ENCODE peak calls at places on chromosomes 5 and 9, in eight cellular contexts. One of them, this sample, is unnamed. For H3K9me3 and H3K27me3, the result is how much of the 10 kb centered on the place peaks cover.

GRCh38 chr5:131634666-131634995 is 398 bp downstream of the RAPGEF6 start:
- DNase-seq in psoas muscle: no peak
- DNase-seq in CD8-positive, alpha-beta T cell: peak
- DNase-seq in stomach: peak
- DNase-seq in SK-N-SH: peak
- DNase-seq in breast epithelium: peak
- DNase-seq in heart left ventricle: no peak
- DNase-seq in ovary: no peak
- DNase-seq in this sample: no peak

GRCh38 chr5:32909207-32909606 is 198.1 kb downstream of the NPR3 start:
- DNase-seq in stomach: no peak
- DNase-seq in heart left ventricle: no peak
- DNase-seq in ovary: no peak
- DNase-seq in SK-N-SH: no peak
- DNase-seq in CD8-positive, alpha-beta T cell: no peak
- DNase-seq in psoas muscle: no peak
- DNase-seq in breast epithelium: no peak
- DNase-seq in this sample: no peak

GRCh38 chr9:133534346-133535284 is at the start of gene ADAMTSL2:
- DNase-seq in psoas muscle: peak
- DNase-seq in stomach: peak
- DNase-seq in ovary: peak
- DNase-seq in SK-N-SH: peak
- DNase-seq in breast epithelium: no peak
- DNase-seq in CD8-positive, alpha-beta T cell: peak
- DNase-seq in heart left ventricle: peak
- DNase-seq in this sample: no peak

GRCh38 chr9:109934499-109935214 is 154.7 kb downstream of the PALM2AKAP2 start:
- DNase-seq in psoas muscle: no peak
- DNase-seq in heart left ventricle: no peak
- DNase-seq in stomach: no peak
- DNase-seq in CD8-positive, alpha-beta T cell: no peak
- DNase-seq in breast epithelium: no peak
- DNase-seq in ovary: no peak
- DNase-seq in SK-N-SH: no peak
- DNase-seq in this sample: no peak

GRCh38 chr9:112894699-112895098 is 4.0 kb upstream of the SLC46A2 start:
- DNase-seq in CD8-positive, alpha-beta T cell: no peak
- DNase-seq in psoas muscle: no peak
- DNase-seq in stomach: no peak
- DNase-seq in heart left ventricle: no peak
- DNase-seq in breast epithelium: no peak
- DNase-seq in ovary: no peak
- DNase-seq in SK-N-SH: no peak
- DNase-seq in this sample: no peak

GRCh38 chr5:90000351-90000750 is 409.2 kb downstream of the CETN3 start:
- DNase-seq in heart left ventricle: no peak
- DNase-seq in SK-N-SH: no peak
- DNase-seq in CD8-positive, alpha-beta T cell: no peak
- DNase-seq in stomach: no peak
- DNase-seq in ovary: no peak
- DNase-seq in breast epithelium: no peak
- DNase-seq in psoas muscle: no peak
- DNase-seq in this sample: no peak

GRCh38 chr9:35905912-35906679 is at the start of gene HRCT1:
- DNase-seq in CD8-positive, alpha-beta T cell: no peak
- DNase-seq in stomach: peak
- DNase-seq in breast epithelium: peak
- DNase-seq in psoas muscle: peak
- DNase-seq in SK-N-SH: no peak
- DNase-seq in ovary: peak
- DNase-seq in heart left ventricle: peak
- DNase-seq in this sample: peak

GRCh38 chr5:117888688-117889087 is 1099.7 kb downstream of the DTWD2 start:
- DNase-seq in SK-N-SH: no peak
- DNase-seq in stomach: no peak
- DNase-seq in breast epithelium: no peak
- DNase-seq in psoas muscle: no peak
- DNase-seq in ovary: no peak
- DNase-seq in heart left ventricle: no peak
- DNase-seq in CD8-positive, alpha-beta T cell: no peak
- DNase-seq in this sample: no peak

GRCh38 chr5:98963019-98963418 is 34.2 kb upstream of the CHD1 start:
- DNase-seq in heart left ventricle: no peak
- DNase-seq in CD8-positive, alpha-beta T cell: no peak
- DNase-seq in stomach: no peak
- DNase-seq in psoas muscle: no peak
- DNase-seq in breast epithelium: no peak
- DNase-seq in SK-N-SH: no peak
- DNase-seq in ovary: no peak
- DNase-seq in this sample: no peak

GRCh38 chr5:147965712-147966111 is 59.4 kb upstream of the C5orf46 start:
- DNase-seq in psoas muscle: no peak
- DNase-seq in SK-N-SH: no peak
- DNase-seq in breast epithelium: no peak
- DNase-seq in heart left ventricle: no peak
- DNase-seq in ovary: no peak
- DNase-seq in stomach: no peak
- DNase-seq in CD8-positive, alpha-beta T cell: no peak
- DNase-seq in this sample: no peak

GRCh38 chr9:89718635-89719034 is 113.8 kb downstream of the GADD45G start:
- DNase-seq in ovary: no peak
- DNase-seq in heart left ventricle: no peak
- DNase-seq in psoas muscle: no peak
- DNase-seq in breast epithelium: no peak
- DNase-seq in stomach: no peak
- DNase-seq in CD8-positive, alpha-beta T cell: no peak
- DNase-seq in SK-N-SH: no peak
- DNase-seq in this sample: no peak

GRCh38 chr5:87137280-87137679 is 130.4 kb upstream of the RASA1 start:
- DNase-seq in heart left ventricle: peak
- DNase-seq in SK-N-SH: no peak
- DNase-seq in stomach: no peak
- DNase-seq in CD8-positive, alpha-beta T cell: no peak
- DNase-seq in breast epithelium: no peak
- DNase-seq in ovary: no peak
- DNase-seq in psoas muscle: peak
- DNase-seq in this sample: no peak

DNA sequence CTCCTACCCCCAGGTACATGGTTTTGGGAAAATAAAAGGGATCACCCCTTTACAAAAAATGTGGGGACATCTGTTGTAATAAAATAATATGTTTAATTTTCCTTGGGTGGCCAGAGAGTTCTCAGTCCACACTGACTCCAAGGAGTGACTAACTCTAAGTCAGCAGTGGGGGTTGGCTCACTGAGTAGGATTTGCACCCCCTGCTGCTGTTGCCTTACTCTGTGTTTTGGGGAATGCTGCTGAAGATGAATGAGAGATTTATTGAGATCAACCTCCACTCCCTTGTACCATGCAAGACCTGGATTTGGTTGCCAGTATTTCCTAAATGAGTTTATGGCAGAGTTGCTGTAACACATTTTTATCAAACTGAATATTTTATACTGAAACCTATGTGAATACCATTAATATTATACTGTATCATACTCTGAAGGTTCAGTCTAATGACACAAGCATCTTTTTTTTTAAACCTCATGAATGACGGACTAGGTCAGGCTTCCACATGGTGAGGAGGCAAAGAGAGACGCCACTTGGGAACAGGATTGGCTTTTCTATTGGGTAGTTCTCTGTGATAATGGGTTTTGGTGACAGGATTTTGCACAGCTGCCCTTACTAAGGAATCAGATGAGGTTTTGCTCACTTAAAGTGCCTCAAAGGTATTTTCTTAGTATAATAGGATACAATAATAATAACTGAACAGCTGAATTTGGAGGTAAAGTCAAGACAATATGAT is 121.3 kb upstream of the OSMR start:
- DNase-seq in breast epithelium: no peak
- DNase-seq in psoas muscle: no peak
- DNase-seq in stomach: no peak
- DNase-seq in SK-N-SH: no peak
- DNase-seq in CD8-positive, alpha-beta T cell: no peak
- DNase-seq in heart left ventricle: no peak
- DNase-seq in ovary: no peak
- DNase-seq in this sample: no peak
- H3K4me3 ChIP-seq in breast epithelium: no peak
- H3K4me3 ChIP-seq in psoas muscle: no peak
- H3K4me3 ChIP-seq in stomach: no peak
- H3K4me3 ChIP-seq in SK-N-SH: no peak
- H3K4me3 ChIP-seq in CD8-positive, alpha-beta T cell: no peak
- H3K4me3 ChIP-seq in heart left ventricle: no peak
- H3K4me3 ChIP-seq in ovary: no peak
- H3K4me3 ChIP-seq in this sample: no peak

DNA sequence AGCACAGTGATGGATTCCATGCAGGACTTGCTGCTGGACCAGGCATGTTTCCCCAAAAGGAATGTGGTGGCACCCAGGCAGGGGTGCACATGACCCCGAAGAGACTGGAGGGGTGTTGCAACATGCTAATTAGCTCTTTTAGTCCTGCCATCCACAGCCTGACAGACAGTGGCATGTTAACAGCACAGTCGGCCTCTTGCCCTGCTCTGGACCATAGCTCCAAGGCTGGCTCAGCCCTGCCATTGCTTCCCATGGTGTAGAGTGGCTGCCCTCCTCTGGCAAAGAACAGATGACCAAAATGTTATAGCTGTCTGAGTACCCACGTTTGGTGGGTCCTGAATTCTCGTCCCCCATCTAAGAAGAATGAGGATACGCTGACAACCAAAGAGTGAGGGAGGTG is 736.4 kb upstream of the PTPRD start:
- DNase-seq in SK-N-SH: no peak
- DNase-seq in psoas muscle: peak
- DNase-seq in ovary: no peak
- DNase-seq in CD8-positive, alpha-beta T cell: no peak
- DNase-seq in heart left ventricle: no peak
- DNase-seq in stomach: no peak
- DNase-seq in breast epithelium: no peak
- DNase-seq in this sample: no peak
- H3K9me3 ChIP-seq in SK-N-SH: under half
- H3K9me3 ChIP-seq in psoas muscle: under half
- H3K9me3 ChIP-seq in ovary: under half
- H3K9me3 ChIP-seq in CD8-positive, alpha-beta T cell: under half
- H3K9me3 ChIP-seq in heart left ventricle: under half
- H3K9me3 ChIP-seq in stomach: under half
- H3K9me3 ChIP-seq in breast epithelium: under half
- H3K9me3 ChIP-seq in this sample: under half

GRCh38 chr9:136751814-136752213 is 3.5 kb upstream of the LCN6 start:
- DNase-seq in breast epithelium: no peak
- DNase-seq in ovary: no peak
- DNase-seq in stomach: no peak
- DNase-seq in psoas muscle: no peak
- DNase-seq in CD8-positive, alpha-beta T cell: no peak
- DNase-seq in heart left ventricle: no peak
- DNase-seq in SK-N-SH: no peak
- DNase-seq in this sample: no peak
- H3K27me3 ChIP-seq in breast epithelium: under half
- H3K27me3 ChIP-seq in ovary: under half
- H3K27me3 ChIP-seq in stomach: under half
- H3K27me3 ChIP-seq in psoas muscle: under half
- H3K27me3 ChIP-seq in CD8-positive, alpha-beta T cell: under half
- H3K27me3 ChIP-seq in heart left ventricle: under half
- H3K27me3 ChIP-seq in SK-N-SH: under half
- H3K27me3 ChIP-seq in this sample: under half

GRCh38 chr9:19934301-19934868 is 145.5 kb upstream of the SLC24A2 start:
- DNase-seq in stomach: peak
- DNase-seq in SK-N-SH: no peak
- DNase-seq in heart left ventricle: peak
- DNase-seq in breast epithelium: no peak
- DNase-seq in CD8-positive, alpha-beta T cell: no peak
- DNase-seq in ovary: peak
- DNase-seq in psoas muscle: peak
- DNase-seq in this sample: no peak
- H3K4me3 ChIP-seq in stomach: peak
- H3K4me3 ChIP-seq in SK-N-SH: no peak
- H3K4me3 ChIP-seq in heart left ventricle: peak
- H3K4me3 ChIP-seq in breast epithelium: peak
- H3K4me3 ChIP-seq in CD8-positive, alpha-beta T cell: peak
- H3K4me3 ChIP-seq in ovary: peak
- H3K4me3 ChIP-seq in psoas muscle: peak
- H3K4me3 ChIP-seq in this sample: peak

GRCh38 chr5:9838906-9839305 is 208.8 kb upstream of the TAS2R1 start:
- DNase-seq in psoas muscle: no peak
- DNase-seq in stomach: no peak
- DNase-seq in breast epithelium: no peak
- DNase-seq in ovary: no peak
- DNase-seq in heart left ventricle: no peak
- DNase-seq in CD8-positive, alpha-beta T cell: no peak
- DNase-seq in SK-N-SH: no peak
- DNase-seq in this sample: no peak
- H3K9me3 ChIP-seq in psoas muscle: under half
- H3K9me3 ChIP-seq in stomach: under half
- H3K9me3 ChIP-seq in breast epithelium: under half
- H3K9me3 ChIP-seq in ovary: under half
- H3K9me3 ChIP-seq in heart left ventricle: under half
- H3K9me3 ChIP-seq in CD8-positive, alpha-beta T cell: under half
- H3K9me3 ChIP-seq in SK-N-SH: under half
- H3K9me3 ChIP-seq in this sample: under half

DNA sequence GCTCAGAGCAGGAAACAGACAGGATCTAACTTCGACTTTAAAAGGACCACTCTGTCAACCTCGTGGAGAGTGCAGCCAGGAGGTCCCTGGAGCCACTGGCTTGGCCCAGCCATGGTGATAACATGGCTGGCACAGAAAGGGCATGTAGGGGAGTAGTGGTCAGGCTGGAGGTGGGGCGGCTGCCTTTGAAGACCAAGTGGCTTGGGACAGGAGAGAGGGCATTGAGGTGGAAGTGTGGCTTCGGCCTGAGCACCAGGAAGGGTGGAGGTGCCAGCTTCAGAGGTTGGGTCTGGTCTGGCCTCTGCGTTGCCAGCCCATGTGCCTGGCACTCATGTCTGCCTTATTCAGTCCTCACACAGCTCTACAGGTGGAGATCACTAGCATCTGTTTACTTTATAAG is 270.0 kb downstream of the NSG2 start:
- DNase-seq in stomach: no peak
- DNase-seq in heart left ventricle: no peak
- DNase-seq in psoas muscle: no peak
- DNase-seq in ovary: no peak
- DNase-seq in SK-N-SH: no peak
- DNase-seq in breast epithelium: no peak
- DNase-seq in CD8-positive, alpha-beta T cell: no peak
- DNase-seq in this sample: no peak
- H3K27me3 ChIP-seq in stomach: half or more
- H3K27me3 ChIP-seq in heart left ventricle: under half
- H3K27me3 ChIP-seq in psoas muscle: under half
- H3K27me3 ChIP-seq in ovary: under half
- H3K27me3 ChIP-seq in SK-N-SH: under half
- H3K27me3 ChIP-seq in breast epithelium: under half
- H3K27me3 ChIP-seq in CD8-positive, alpha-beta T cell: under half
- H3K27me3 ChIP-seq in this sample: under half

GRCh38 chr9:128983536-128983935 is 36.0 kb downstream of the NUP188 start:
- DNase-seq in heart left ventricle: no peak
- DNase-seq in SK-N-SH: no peak
- DNase-seq in breast epithelium: no peak
- DNase-seq in CD8-positive, alpha-beta T cell: no peak
- DNase-seq in psoas muscle: no peak
- DNase-seq in stomach: no peak
- DNase-seq in ovary: no peak
- DNase-seq in this sample: no peak
- H3K4me3 ChIP-seq in heart left ventricle: no peak
- H3K4me3 ChIP-seq in SK-N-SH: no peak
- H3K4me3 ChIP-seq in breast epithelium: no peak
- H3K4me3 ChIP-seq in CD8-positive, alpha-beta T cell: no peak
- H3K4me3 ChIP-seq in psoas muscle: no peak
- H3K4me3 ChIP-seq in stomach: no peak
- H3K4me3 ChIP-seq in ovary: no peak
- H3K4me3 ChIP-seq in this sample: no peak

GRCh38 chr9:135647897-135648296 is 8.6 kb upstream of the GLT6D1 start:
- DNase-seq in stomach: no peak
- DNase-seq in psoas muscle: no peak
- DNase-seq in breast epithelium: no peak
- DNase-seq in CD8-positive, alpha-beta T cell: no peak
- DNase-seq in ovary: no peak
- DNase-seq in SK-N-SH: no peak
- DNase-seq in heart left ventricle: no peak
- DNase-seq in this sample: no peak
- H3K9me3 ChIP-seq in stomach: half or more
- H3K9me3 ChIP-seq in psoas muscle: under half
- H3K9me3 ChIP-seq in breast epithelium: under half
- H3K9me3 ChIP-seq in CD8-positive, alpha-beta T cell: under half
- H3K9me3 ChIP-seq in ovary: under half
- H3K9me3 ChIP-seq in SK-N-SH: under half
- H3K9me3 ChIP-seq in heart left ventricle: half or more
- H3K9me3 ChIP-seq in this sample: under half